ENCODE peak calls at places on chromosome 6, in seven cellular contexts. One of them, this sample, is unnamed.

GRCh38 chr6:125815050-125815910 is 24.5 kb downstream of the NCOA7 start:
- DNase-seq in Panc1: no peak
- DNase-seq in left ventricle myocardium inferior: no peak
- DNase-seq in neural progenitor cell: no peak
- DNase-seq in ovary: no peak
- DNase-seq in adrenal gland: no peak
- DNase-seq in PC-3: no peak
- DNase-seq in this sample: no peak

GRCh38 chr6:63066053-63066704 is 145.1 kb upstream of the FKBP1C start:
- DNase-seq in Panc1: no peak
- DNase-seq in PC-3: peak; percentile 6
- DNase-seq in left ventricle myocardium inferior: no peak
- DNase-seq in ovary: no peak
- DNase-seq in adrenal gland: no peak
- DNase-seq in neural progenitor cell: no peak
- DNase-seq in this sample: no peak

GRCh38 chr6:135128268-135128914 is 52.7 kb upstream of the MYB start:
- DNase-seq in PC-3: no peak
- DNase-seq in left ventricle myocardium inferior: no peak
- DNase-seq in ovary: no peak
- DNase-seq in adrenal gland: no peak
- DNase-seq in neural progenitor cell: no peak
- DNase-seq in Panc1: no peak
- DNase-seq in this sample: no peak

GRCh38 chr6:404685-405423 is 13.3 kb downstream of the IRF4 start:
- DNase-seq in PC-3: no peak
- DNase-seq in ovary: no peak
- DNase-seq in neural progenitor cell: no peak
- DNase-seq in Panc1: no peak
- DNase-seq in adrenal gland: no peak
- DNase-seq in left ventricle myocardium inferior: no peak
- DNase-seq in this sample: no peak

GRCh38 chr6:152173957-152174356 is 366.5 kb downstream of the ESR1 start:
- DNase-seq in PC-3: peak; percentile 87
- DNase-seq in neural progenitor cell: no peak
- DNase-seq in Panc1: no peak
- DNase-seq in left ventricle myocardium inferior: no peak
- DNase-seq in ovary: no peak
- DNase-seq in adrenal gland: no peak
- DNase-seq in this sample: no peak

GRCh38 chr6:53803081-53803860 is 8.5 kb downstream of the LRRC1 start:
- DNase-seq in ovary: no peak
- DNase-seq in left ventricle myocardium inferior: no peak
- DNase-seq in neural progenitor cell: no peak
- DNase-seq in Panc1: no peak
- DNase-seq in adrenal gland: no peak
- DNase-seq in PC-3: no peak
- DNase-seq in this sample: no peak

GRCh38 chr6:4786936-4787504 is 10.8 kb downstream of the CDYL start:
- DNase-seq in left ventricle myocardium inferior: no peak
- DNase-seq in PC-3: no peak
- DNase-seq in neural progenitor cell: no peak
- DNase-seq in ovary: no peak
- DNase-seq in Panc1: no peak
- DNase-seq in adrenal gland: no peak
- DNase-seq in this sample: no peak

GRCh38 chr6:75849329-75850025 is 100.4 kb downstream of the MYO6 start:
- DNase-seq in PC-3: peak; percentile 81
- DNase-seq in left ventricle myocardium inferior: no peak
- DNase-seq in neural progenitor cell: no peak
- DNase-seq in Panc1: no peak
- DNase-seq in ovary: no peak
- DNase-seq in adrenal gland: no peak
- DNase-seq in this sample: peak; percentile 66

GRCh38 chr6:75643173-75643572 is 41.5 kb downstream of the SENP6 start:
- DNase-seq in ovary: no peak
- DNase-seq in neural progenitor cell: no peak
- DNase-seq in left ventricle myocardium inferior: no peak
- DNase-seq in PC-3: no peak
- DNase-seq in adrenal gland: no peak
- DNase-seq in Panc1: no peak
- DNase-seq in this sample: no peak

GRCh38 chr6:128932061-128932460 is 49.1 kb downstream of the LAMA2 start:
- DNase-seq in left ventricle myocardium inferior: no peak
- DNase-seq in ovary: no peak
- DNase-seq in adrenal gland: no peak
- DNase-seq in PC-3: peak; percentile 68
- DNase-seq in Panc1: no peak
- DNase-seq in neural progenitor cell: no peak
- DNase-seq in this sample: no peak

GRCh38 chr6:130500693-130501092 is 134.9 kb downstream of the TMEM200A start:
- DNase-seq in left ventricle myocardium inferior: no peak
- DNase-seq in Panc1: no peak
- DNase-seq in neural progenitor cell: no peak
- DNase-seq in adrenal gland: no peak
- DNase-seq in PC-3: no peak
- DNase-seq in ovary: no peak
- DNase-seq in this sample: no peak

GRCh38 chr6:294656-295565 is 2.6 kb downstream of the DUSP22 start:
- DNase-seq in left ventricle myocardium inferior: no peak
- DNase-seq in Panc1: no peak
- DNase-seq in PC-3: no peak
- DNase-seq in ovary: no peak
- DNase-seq in adrenal gland: no peak
- DNase-seq in neural progenitor cell: no peak
- DNase-seq in this sample: no peak

GRCh38 chr6:88251261-88251660 is 85.1 kb upstream of the CNR1 start:
- DNase-seq in Panc1: no peak
- DNase-seq in ovary: no peak
- DNase-seq in left ventricle myocardium inferior: no peak
- DNase-seq in adrenal gland: no peak
- DNase-seq in neural progenitor cell: no peak
- DNase-seq in PC-3: no peak
- DNase-seq in this sample: no peak

GRCh38 chr6:113067612-113068262 is 720.6 kb downstream of the RFPL4B start:
- DNase-seq in left ventricle myocardium inferior: no peak
- DNase-seq in neural progenitor cell: no peak
- DNase-seq in PC-3: peak; percentile 44
- DNase-seq in ovary: no peak
- DNase-seq in Panc1: no peak
- DNase-seq in adrenal gland: no peak
- DNase-seq in this sample: no peak

GRCh38 chr6:44906761-44907160 is 421.4 kb upstream of the RUNX2 start:
- DNase-seq in PC-3: no peak
- DNase-seq in neural progenitor cell: no peak
- DNase-seq in ovary: no peak
- DNase-seq in adrenal gland: no peak
- DNase-seq in Panc1: no peak
- DNase-seq in left ventricle myocardium inferior: no peak
- DNase-seq in this sample: no peak

GRCh38 chr6:38588631-38589366 is 50.9 kb downstream of the BTBD9 start:
- DNase-seq in PC-3: peak; percentile 74
- DNase-seq in ovary: no peak
- DNase-seq in left ventricle myocardium inferior: no peak
- DNase-seq in neural progenitor cell: no peak
- DNase-seq in Panc1: no peak
- DNase-seq in adrenal gland: no peak
- DNase-seq in this sample: no peak

GRCh38 chr6:42805297-42805861 is 23.5 kb downstream of the BICRAL start:
- DNase-seq in ovary: no peak
- DNase-seq in PC-3: peak; percentile 67
- DNase-seq in adrenal gland: no peak
- DNase-seq in Panc1: no peak
- DNase-seq in neural progenitor cell: no peak
- DNase-seq in left ventricle myocardium inferior: no peak
- DNase-seq in this sample: no peak

GRCh38 chr6:146526192-146526591 is 17.4 kb upstream of the RAB32 start:
- DNase-seq in adrenal gland: no peak
- DNase-seq in Panc1: no peak
- DNase-seq in neural progenitor cell: no peak
- DNase-seq in PC-3: no peak
- DNase-seq in left ventricle myocardium inferior: no peak
- DNase-seq in ovary: no peak
- DNase-seq in this sample: no peak

GRCh38 chr6:18528084-18528743 is 141.1 kb downstream of the RNF144B start:
- DNase-seq in adrenal gland: no peak
- DNase-seq in neural progenitor cell: no peak
- DNase-seq in PC-3: peak; percentile 55
- DNase-seq in left ventricle myocardium inferior: no peak
- DNase-seq in ovary: no peak
- DNase-seq in Panc1: no peak
- DNase-seq in this sample: no peak

GRCh38 chr6:155782739-155783459 is 327.3 kb upstream of the NOX3 start:
- DNase-seq in Panc1: no peak
- DNase-seq in PC-3: peak; percentile 74
- DNase-seq in neural progenitor cell: no peak
- DNase-seq in left ventricle myocardium inferior: no peak
- DNase-seq in ovary: no peak
- DNase-seq in adrenal gland: no peak
- DNase-seq in this sample: no peak

GRCh38 chr6:133553652-133554051 is 312.5 kb downstream of the EYA4 start:
- DNase-seq in adrenal gland: no peak
- DNase-seq in Panc1: no peak
- DNase-seq in ovary: peak; percentile 50
- DNase-seq in neural progenitor cell: peak; percentile 81
- DNase-seq in PC-3: peak; percentile 66
- DNase-seq in left ventricle myocardium inferior: no peak
- DNase-seq in this sample: peak; percentile 19

GRCh38 chr6:5782783-5783567 is 223.8 kb downstream of the NRN1 start:
- DNase-seq in PC-3: no peak
- DNase-seq in adrenal gland: no peak
- DNase-seq in ovary: no peak
- DNase-seq in neural progenitor cell: no peak
- DNase-seq in Panc1: no peak
- DNase-seq in left ventricle myocardium inferior: peak; percentile 76
- DNase-seq in this sample: no peak

GRCh38 chr6:95784019-95784418 is 206.7 kb downstream of the MANEA start:
- DNase-seq in left ventricle myocardium inferior: no peak
- DNase-seq in Panc1: no peak
- DNase-seq in adrenal gland: no peak
- DNase-seq in ovary: no peak
- DNase-seq in neural progenitor cell: no peak
- DNase-seq in PC-3: no peak
- DNase-seq in this sample: no peak

GRCh38 chr6:72937160-72937559 is 288.1 kb downstream of the KHDC1L start:
- DNase-seq in ovary: no peak
- DNase-seq in adrenal gland: no peak
- DNase-seq in neural progenitor cell: no peak
- DNase-seq in left ventricle myocardium inferior: no peak
- DNase-seq in PC-3: no peak
- DNase-seq in Panc1: no peak
- DNase-seq in this sample: no peak

GRCh38 chr6:40489798-40490197 is 97.4 kb downstream of the LRFN2 start:
- DNase-seq in left ventricle myocardium inferior: no peak
- DNase-seq in PC-3: no peak
- DNase-seq in neural progenitor cell: no peak
- DNase-seq in Panc1: no peak
- DNase-seq in adrenal gland: no peak
- DNase-seq in ovary: no peak
- DNase-seq in this sample: no peak

GRCh38 chr6:47034919-47035318 is 7.2 kb downstream of the ADGRF1 start:
- DNase-seq in neural progenitor cell: peak; percentile 8
- DNase-seq in adrenal gland: peak; percentile 14
- DNase-seq in left ventricle myocardium inferior: no peak
- DNase-seq in Panc1: no peak
- DNase-seq in ovary: no peak
- DNase-seq in PC-3: peak; percentile 99
- DNase-seq in this sample: peak; percentile 92

GRCh38 chr6:20978176-20978614 is 443.9 kb downstream of the CDKAL1 start:
- DNase-seq in ovary: no peak
- DNase-seq in PC-3: no peak
- DNase-seq in Panc1: no peak
- DNase-seq in neural progenitor cell: no peak
- DNase-seq in adrenal gland: no peak
- DNase-seq in left ventricle myocardium inferior: no peak
- DNase-seq in this sample: no peak

GRCh38 chr6:166598441-166599138 is 12.1 kb upstream of the RAMACL start:
- DNase-seq in ovary: no peak
- DNase-seq in neural progenitor cell: no peak
- DNase-seq in left ventricle myocardium inferior: peak; percentile 51
- DNase-seq in Panc1: no peak
- DNase-seq in adrenal gland: peak; percentile 46
- DNase-seq in PC-3: no peak
- DNase-seq in this sample: no peak
- H3K27ac ChIP-seq in ovary: peak overlapping the region; percentile 74
- H3K27ac ChIP-seq in neural progenitor cell: no peak overlapping the region
- H3K27ac ChIP-seq in left ventricle myocardium inferior: peak overlapping the region; percentile 89
- H3K27ac ChIP-seq in Panc1: no peak overlapping the region
- H3K27ac ChIP-seq in adrenal gland: no peak overlapping the region
- H3K27ac ChIP-seq in PC-3: no peak overlapping the region
- H3K27ac ChIP-seq in this sample: no peak overlapping the region

DNA sequence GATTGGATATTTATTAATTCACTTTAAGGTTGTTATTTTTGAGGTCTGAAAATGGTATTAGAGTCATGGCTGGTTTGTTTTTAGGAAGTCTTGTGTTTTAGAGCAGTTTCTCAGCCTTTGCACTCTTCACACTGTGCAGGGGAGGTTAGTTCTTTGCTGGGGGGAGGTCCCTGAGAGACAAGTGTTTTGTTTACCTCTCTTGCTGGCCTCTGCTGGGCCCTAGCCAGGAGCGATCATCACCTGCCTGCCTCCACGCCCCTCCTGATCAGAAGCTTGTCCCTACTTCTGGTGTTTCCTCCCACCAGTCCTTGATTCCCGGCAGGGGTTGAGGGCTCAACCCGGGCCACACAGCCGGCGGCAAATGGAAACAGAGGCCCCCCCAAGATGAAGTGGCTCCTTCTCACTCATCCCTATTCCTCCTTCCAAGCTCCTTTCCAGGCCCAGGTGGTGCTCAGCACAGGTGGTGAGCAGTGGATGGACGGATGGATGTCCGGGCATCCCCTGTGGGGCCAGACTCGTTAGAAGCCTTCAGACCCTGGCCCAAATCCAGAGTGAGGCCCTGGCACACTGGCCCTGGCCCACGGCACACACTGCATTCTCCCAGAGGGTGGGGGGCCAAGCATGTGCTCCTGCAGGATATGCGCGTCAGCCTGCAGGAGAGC is 51.3 kb downstream of the GRM4 start:
- DNase-seq in adrenal gland: no peak
- DNase-seq in neural progenitor cell: no peak
- DNase-seq in left ventricle myocardium inferior: no peak
- DNase-seq in PC-3: no peak
- DNase-seq in Panc1: no peak
- DNase-seq in ovary: no peak
- DNase-seq in this sample: no peak
- H3K27me3 ChIP-seq in adrenal gland: no peaks in the 10 kb centered on the region
- H3K27me3 ChIP-seq in neural progenitor cell: no peaks in the 10 kb centered on the region
- H3K27me3 ChIP-seq in left ventricle myocardium inferior: peaks cover 86% of the 10 kb centered on the region
- H3K27me3 ChIP-seq in PC-3: peaks cover 39% of the 10 kb centered on the region
- H3K27me3 ChIP-seq in Panc1: no peaks in the 10 kb centered on the region
- H3K27me3 ChIP-seq in ovary: no peaks in the 10 kb centered on the region
- H3K27me3 ChIP-seq in this sample: peaks cover 7% of the 10 kb centered on the region

GRCh38 chr6:34536251-34536958 is 19.7 kb downstream of the SPDEF start:
- DNase-seq in Panc1: no peak
- DNase-seq in ovary: no peak
- DNase-seq in left ventricle myocardium inferior: no peak
- DNase-seq in adrenal gland: no peak
- DNase-seq in neural progenitor cell: no peak
- DNase-seq in PC-3: peak; percentile 74
- DNase-seq in this sample: peak; percentile 92
- H3K27ac ChIP-seq in Panc1: peak overlapping the region; percentile 46
- H3K27ac ChIP-seq in ovary: no peak overlapping the region
- H3K27ac ChIP-seq in left ventricle myocardium inferior: no peak overlapping the region
- H3K27ac ChIP-seq in adrenal gland: no peak overlapping the region
- H3K27ac ChIP-seq in neural progenitor cell: no peak overlapping the region
- H3K27ac ChIP-seq in PC-3: peak overlapping the region; percentile 78
- H3K27ac ChIP-seq in this sample: peak overlapping the region; percentile 84

GRCh38 chr6:41630069-41630468 is 8.2 kb upstream of the MDFI start:
- DNase-seq in ovary: no peak
- DNase-seq in left ventricle myocardium inferior: no peak
- DNase-seq in PC-3: no peak
- DNase-seq in adrenal gland: no peak
- DNase-seq in neural progenitor cell: no peak
- DNase-seq in Panc1: no peak
- DNase-seq in this sample: no peak
- H3K27me3 ChIP-seq in ovary: no peaks in the 10 kb centered on the region
- H3K27me3 ChIP-seq in left ventricle myocardium inferior: peaks cover 8% of the 10 kb centered on the region
- H3K27me3 ChIP-seq in PC-3: no peaks in the 10 kb centered on the region
- H3K27me3 ChIP-seq in adrenal gland: no peaks in the 10 kb centered on the region
- H3K27me3 ChIP-seq in neural progenitor cell: peaks cover 28% of the 10 kb centered on the region
- H3K27me3 ChIP-seq in Panc1: no peaks in the 10 kb centered on the region
- H3K27me3 ChIP-seq in this sample: no peaks in the 10 kb centered on the region

This sample was measured in prostate gland.